ENCODE peak calls at places on chromosomes 7 and 10, in four cellular contexts. One of them, this sample, is unnamed.

GRCh38 chr7:130140551-130141160 is 64.5 kb downstream of the TMEM209 start:
- DNase-seq in NCI-H2171 treated with DMSO at 0.1 percent for 48 hours: no peak
- DNase-seq in HEK293T: no peak
- DNase-seq in NCI-H1105: no peak
- DNase-seq in this sample: no peak

GRCh38 chr10:124053971-124054370 is 39.4 kb downstream of the CHST15 start:
- DNase-seq in NCI-H2171 treated with DMSO at 0.1 percent for 48 hours: peak; percentile 45
- DNase-seq in NCI-H1105: no peak
- DNase-seq in HEK293T: no peak
- DNase-seq in this sample: no peak

GRCh38 chr7:124810605-124811004 is 45.0 kb upstream of the GPR37 start:
- DNase-seq in NCI-H1105: no peak
- DNase-seq in HEK293T: no peak
- DNase-seq in NCI-H2171 treated with DMSO at 0.1 percent for 48 hours: no peak
- DNase-seq in this sample: no peak

GRCh38 chr7:32062150-32062549 is 8.1 kb downstream of the PDE1C start:
- DNase-seq in HEK293T: peak; percentile 71
- DNase-seq in NCI-H1105: no peak
- DNase-seq in NCI-H2171 treated with DMSO at 0.1 percent for 48 hours: peak; percentile 12
- DNase-seq in this sample: no peak

GRCh38 chr7:88787777-88788176 is 7.8 kb downstream of the TEX47 start:
- DNase-seq in NCI-H2171 treated with DMSO at 0.1 percent for 48 hours: no peak
- DNase-seq in HEK293T: no peak
- DNase-seq in NCI-H1105: no peak
- DNase-seq in this sample: no peak

GRCh38 chr7:46558482-46559193 is 637.6 kb upstream of the IGFBP3 start:
- DNase-seq in NCI-H1105: no peak
- DNase-seq in HEK293T: no peak
- DNase-seq in NCI-H2171 treated with DMSO at 0.1 percent for 48 hours: no peak
- DNase-seq in this sample: no peak

GRCh38 chr7:114413741-114414140 is 874 bp upstream of the FOXP2 start:
- DNase-seq in NCI-H2171 treated with DMSO at 0.1 percent for 48 hours: peak; percentile 79
- DNase-seq in NCI-H1105: no peak
- DNase-seq in HEK293T: no peak
- DNase-seq in this sample: no peak

GRCh38 chr7:68963547-68963946 is 634.7 kb upstream of the AUTS2 start:
- DNase-seq in HEK293T: no peak
- DNase-seq in NCI-H2171 treated with DMSO at 0.1 percent for 48 hours: no peak
- DNase-seq in NCI-H1105: no peak
- DNase-seq in this sample: no peak

GRCh38 chr7:155579565-155579964 is 33.2 kb upstream of the CNPY1 start:
- DNase-seq in HEK293T: no peak
- DNase-seq in NCI-H1105: no peak
- DNase-seq in NCI-H2171 treated with DMSO at 0.1 percent for 48 hours: no peak
- DNase-seq in this sample: no peak

GRCh38 chr10:63114031-63114814 is 18.9 kb upstream of the NRBF2 start:
- DNase-seq in HEK293T: no peak
- DNase-seq in NCI-H1105: no peak
- DNase-seq in NCI-H2171 treated with DMSO at 0.1 percent for 48 hours: no peak
- DNase-seq in this sample: no peak

GRCh38 chr7:80804581-80804980 is 114.3 kb downstream of the SEMA3C start:
- DNase-seq in NCI-H1105: no peak
- DNase-seq in HEK293T: no peak
- DNase-seq in NCI-H2171 treated with DMSO at 0.1 percent for 48 hours: no peak
- DNase-seq in this sample: no peak

GRCh38 chr10:104330168-104331117 is 7.8 kb downstream of the ITPRIP start:
- DNase-seq in HEK293T: no peak
- DNase-seq in NCI-H2171 treated with DMSO at 0.1 percent for 48 hours: no peak
- DNase-seq in NCI-H1105: no peak
- DNase-seq in this sample: no peak

GRCh38 chr10:22667093-22667480 is 47.3 kb downstream of the PIP4K2A start:
- DNase-seq in HEK293T: no peak
- DNase-seq in NCI-H2171 treated with DMSO at 0.1 percent for 48 hours: no peak
- DNase-seq in NCI-H1105: no peak
- DNase-seq in this sample: no peak

GRCh38 chr7:134514663-134515062 is 12.7 kb upstream of the AKR1B10 start:
- DNase-seq in NCI-H1105: peak; percentile 57
- DNase-seq in NCI-H2171 treated with DMSO at 0.1 percent for 48 hours: peak; percentile 79
- DNase-seq in HEK293T: peak; percentile 83
- DNase-seq in this sample: peak; percentile 30

GRCh38 chr7:46387646-46388045 is 466.6 kb upstream of the IGFBP3 start:
- DNase-seq in HEK293T: no peak
- DNase-seq in NCI-H2171 treated with DMSO at 0.1 percent for 48 hours: no peak
- DNase-seq in NCI-H1105: no peak
- DNase-seq in this sample: no peak

GRCh38 chr7:47254081-47255006 is 327.6 kb downstream of the TNS3 start:
- DNase-seq in NCI-H1105: peak; percentile 68
- DNase-seq in NCI-H2171 treated with DMSO at 0.1 percent for 48 hours: peak; percentile 40
- DNase-seq in HEK293T: peak; percentile 87
- DNase-seq in this sample: no peak

GRCh38 chr10:131983780-131984179 is 2.1 kb upstream of the BNIP3 start:
- DNase-seq in HEK293T: no peak
- DNase-seq in NCI-H2171 treated with DMSO at 0.1 percent for 48 hours: no peak
- DNase-seq in NCI-H1105: no peak
- DNase-seq in this sample: no peak

GRCh38 chr10:103535595-103535994 is 42.1 kb downstream of the NEURL1 start:
- DNase-seq in HEK293T: no peak
- DNase-seq in NCI-H2171 treated with DMSO at 0.1 percent for 48 hours: no peak
- DNase-seq in NCI-H1105: no peak
- DNase-seq in this sample: no peak

GRCh38 chr7:42002654-42003053 is 234.4 kb downstream of the GLI3 start:
- DNase-seq in NCI-H2171 treated with DMSO at 0.1 percent for 48 hours: no peak
- DNase-seq in HEK293T: no peak
- DNase-seq in NCI-H1105: no peak
- DNase-seq in this sample: no peak

GRCh38 chr10:35872666-35873065 is 230.6 kb upstream of the FZD8 start:
- DNase-seq in NCI-H1105: no peak
- DNase-seq in NCI-H2171 treated with DMSO at 0.1 percent for 48 hours: peak; percentile 61
- DNase-seq in HEK293T: no peak
- DNase-seq in this sample: no peak

GRCh38 chr10:48607356-48608278 is 2.7 kb upstream of the ARHGAP22 start:
- DNase-seq in NCI-H1105: peak; percentile 35
- DNase-seq in HEK293T: no peak
- DNase-seq in NCI-H2171 treated with DMSO at 0.1 percent for 48 hours: peak; percentile 46
- DNase-seq in this sample: no peak

GRCh38 chr10:47104786-47105385 is 193.7 kb downstream of the PTPN20 start:
- DNase-seq in NCI-H1105: no peak
- DNase-seq in HEK293T: no peak
- DNase-seq in NCI-H2171 treated with DMSO at 0.1 percent for 48 hours: no peak
- DNase-seq in this sample: no peak

GRCh38 chr7:70614237-70614984 is 517.5 kb upstream of the GALNT17 start:
- DNase-seq in HEK293T: no peak
- DNase-seq in NCI-H2171 treated with DMSO at 0.1 percent for 48 hours: peak; percentile 98
- DNase-seq in NCI-H1105: peak; percentile 79
- DNase-seq in this sample: peak; percentile 95

GRCh38 chr10:49175587-49176309 is 12.4 kb downstream of the TMEM273 start:
- DNase-seq in NCI-H2171 treated with DMSO at 0.1 percent for 48 hours: no peak
- DNase-seq in HEK293T: no peak
- DNase-seq in NCI-H1105: no peak
- DNase-seq in this sample: no peak

GRCh38 chr10:4809156-4809555 is 16.9 kb upstream of the AKR1E2 start:
- DNase-seq in NCI-H2171 treated with DMSO at 0.1 percent for 48 hours: no peak
- DNase-seq in HEK293T: no peak
- DNase-seq in NCI-H1105: no peak
- DNase-seq in this sample: no peak

GRCh38 chr10:43599333-43599732 is 6.9 kb upstream of the ZNF485 start:
- DNase-seq in NCI-H2171 treated with DMSO at 0.1 percent for 48 hours: no peak
- DNase-seq in HEK293T: no peak
- DNase-seq in NCI-H1105: no peak
- DNase-seq in this sample: no peak

GRCh38 chr10:65430979-65431378 is 1494.9 kb upstream of the LRRTM3 start:
- DNase-seq in NCI-H2171 treated with DMSO at 0.1 percent for 48 hours: no peak
- DNase-seq in NCI-H1105: no peak
- DNase-seq in HEK293T: no peak
- DNase-seq in this sample: no peak

GRCh38 chr10:97705006-97705670 is 8.4 kb upstream of the MARVELD1 start:
- DNase-seq in NCI-H1105: no peak
- DNase-seq in HEK293T: no peak
- DNase-seq in NCI-H2171 treated with DMSO at 0.1 percent for 48 hours: no peak
- DNase-seq in this sample: no peak

GRCh38 chr10:30134546-30134945 is 75.2 kb upstream of the JCAD start:
- DNase-seq in NCI-H1105: no peak
- DNase-seq in NCI-H2171 treated with DMSO at 0.1 percent for 48 hours: no peak
- DNase-seq in HEK293T: no peak
- DNase-seq in this sample: no peak

GRCh38 chr10:841535-841934 is 90.0 kb downstream of the LARP4B start:
- DNase-seq in NCI-H2171 treated with DMSO at 0.1 percent for 48 hours: no peak
- DNase-seq in HEK293T: no peak
- DNase-seq in NCI-H1105: no peak
- DNase-seq in this sample: no peak